ENCODE peak calls at places on chromosomes 4 and X, in four cellular contexts. P is effector CD4-positive, alpha-beta T cell; M is CD4-positive, alpha-beta T cell; Z is activated T-cell treated with anti-CD3 and anti-CD28 coated beads for 1 hour. J is an unnamed sample.

GRCh38 chrX:30039768-30040167 is 175.6 kb upstream of the MAGEB2 start:
- DNase-seq in P (no peak), M (no peak), Z (no peak), J (no peak)

GRCh38 chrX:149493567-149494562 is 11.2 kb downstream of the IDS start:
- DNase-seq in P (no peak), M (no peak), Z (no peak), J (no peak)

GRCh38 chr4:127240721-127241120 is 392.0 kb upstream of the INTU start:
- DNase-seq in P (no peak), M (no peak), Z (no peak), J (no peak)

GRCh38 chr4:26242451-26242850 is 78.4 kb upstream of the RBPJ start:
- DNase-seq in P (no peak), M (no peak), Z (no peak), J (no peak)

GRCh38 chr4:186669159-186669720 is 54.4 kb downstream of the FAT1 start:
- DNase-seq in P (no peak), M (no peak), Z (no peak), J (no peak)

GRCh38 chrX:13015536-13016236 is 28.7 kb downstream of the FAM9C start:
- DNase-seq in P (no peak), M (no peak), Z (no peak), J (no peak)

GRCh38 chrX:1323315-1323714 is 13.3 kb upstream of the IL3RA start:
- DNase-seq in P (peak), M (peak), Z (peak), J (peak)

GRCh38 chrX:113399501-113400192 is 559.0 kb upstream of the AMOT start:
- DNase-seq in P (no peak), M (no peak), Z (no peak), J (no peak)

GRCh38 chrX:141839856-141840255 is 1.7 kb downstream of the MAGEC3 start:
- DNase-seq in P (no peak), M (no peak), Z (no peak), J (no peak)

GRCh38 chrX:103170216-103170615 is 44.7 kb upstream of the BEX4 start:
- DNase-seq in P (no peak), M (no peak), Z (no peak), J (no peak)

GRCh38 chr4:26015133-26015651 is 101.2 kb downstream of the SMIM20 start:
- DNase-seq in P (no peak), M (no peak), Z (no peak), J (no peak)

GRCh38 chr4:126071346-126072333 is 756.9 kb downstream of the FAT4 start:
- DNase-seq in P (no peak), M (no peak), Z (no peak), J (no peak)

GRCh38 chr4:147620315-147620714 is 3.1 kb downstream of the TMEM184C start:
- DNase-seq in P (no peak), M (no peak), Z (no peak), J (no peak)

GRCh38 chrX:23784487-23785301 is 1.7 kb downstream of the SAT1 start:
- DNase-seq in P (no peak), M (no peak), Z (no peak), J (no peak)

GRCh38 chrX:55754861-55755294 is 37.3 kb downstream of the RRAGB start:
- DNase-seq in P (no peak), M (no peak), Z (no peak), J (no peak)

GRCh38 chr4:186845137-186845842 is 121.6 kb upstream of the FAT1 start:
- DNase-seq in P (no peak), M (no peak), Z (no peak), J (no peak)

GRCh38 chrX:38970845-38971244 is 169.6 kb downstream of the MID1IP1 start:
- DNase-seq in P (no peak), M (no peak), Z (no peak), J (no peak)

GRCh38 chrX:108122748-108123147 is 31.2 kb downstream of the ATG4A start:
- DNase-seq in P (no peak), M (no peak), Z (no peak), J (no peak)

GRCh38 chr4:137638934-137639333 is 106.6 kb upstream of the PCDH18 start:
- DNase-seq in P (no peak), M (no peak), Z (no peak), J (no peak)

GRCh38 chr4:8820178-8821102 is 51.2 kb downstream of the HMX1 start:
- DNase-seq in P (no peak), M (no peak), Z (no peak), J (no peak)

GRCh38 chr4:104064650-104065577 is 345.1 kb upstream of the TACR3 start:
- DNase-seq in P (no peak), M (no peak), Z (no peak), J (peak)

GRCh38 chrX:1582686-1583437 is 8.5 kb upstream of the AKAP17A start:
- DNase-seq in P (no peak), M (peak), Z (no peak), J (no peak)

GRCh38 chr4:10371869-10372471 is 85.3 kb downstream of the ZNF518B start:
- DNase-seq in P (no peak), M (no peak), Z (no peak), J (no peak)

GRCh38 chr4:16289872-16290554 is 63.7 kb upstream of the TAPT1 start:
- DNase-seq in P (no peak), M (no peak), Z (no peak), J (peak)

GRCh38 chr4:100880012-100880411 is 362.2 kb upstream of the EMCN start:
- DNase-seq in P (no peak), M (no peak), Z (no peak), J (no peak)

GRCh38 chr4:10753856-10754384 is 69.4 kb upstream of the CLNK start:
- DNase-seq in P (no peak), M (no peak), Z (no peak), J (no peak)

GRCh38 chr4:53608649-53609048 is 17.4 kb upstream of the LNX1 start:
- DNase-seq in P (no peak), M (no peak), Z (no peak), J (no peak)

GRCh38 chr4:80705311-80705710 is 325.2 kb upstream of the BMP3 start:
- DNase-seq in P (no peak), M (no peak), Z (no peak), J (no peak)

GRCh38 chr4:168796362-168797106 is 213.5 kb downstream of the CBR4 start:
- DNase-seq in P (no peak), M (no peak), Z (no peak), J (no peak)

GRCh38 chrX:123736333-123736921 is 3.6 kb upstream of the THOC2 start:
- DNase-seq in P (no peak), M (no peak), Z (no peak), J (no peak)

GRCh38 chrX:64206556-64207162 is 1.2 kb upstream of the AMER1 start:
- DNase-seq in P (no peak), M (no peak), Z (no peak), J (no peak)

GRCh38 chr4:175435437-175435836 is 376.6 kb downstream of the GPM6A start:
- DNase-seq in P (no peak), M (no peak), Z (no peak), J (no peak)

GRCh38 chr4:100366213-100366612 is 151.6 kb downstream of the EMCN start:
- DNase-seq in P (no peak), M (no peak), Z (no peak), J (no peak)

GRCh38 chr4:94545296-94545695 is 93.6 kb downstream of the PDLIM5 start:
- DNase-seq in P (no peak), M (no peak), Z (no peak), J (no peak)